ENCODE peak calls at places on chromosomes 16 and 17, in nine cellular contexts. P is foreskin fibroblast; Z is psoas muscle; E is CD8-positive, alpha-beta T cell; X is SK-N-SH; L is GM12878; B is fibroblast of pulmonary artery; Y is left ventricle myocardium inferior; K is brain microvascular endothelial cell. U is an unnamed sample.

GRCh38 chr16:89697616-89698331 is 3.7 kb downstream of the SPATA2L start:
- DNase-seq in P (no peak), Z (no peak), E (no peak), X (peak), L (no peak), B (no peak), Y (no peak), K (no peak), U (no peak)

GRCh38 chr17:63356275-63356905 is 89.7 kb downstream of the CYB561 start:
- DNase-seq in P (peak), Z (no peak), E (no peak), X (no peak), L (no peak), B (peak), Y (no peak), K (peak), U (no peak)

GRCh38 chr16:886802-887731 is 83.7 kb downstream of the LMF1 start:
- DNase-seq in P (no peak), Z (peak), E (no peak), X (no peak), L (no peak), B (no peak), Y (no peak), K (no peak), U (no peak)

GRCh38 chr17:6187836-6188235 is 117.7 kb downstream of the WSCD1 start:
- DNase-seq in P (no peak), Z (no peak), E (no peak), X (no peak), L (no peak), B (no peak), Y (no peak), K (no peak), U (no peak)

GRCh38 chr16:86048882-86049585 is 150.1 kb downstream of the IRF8 start:
- DNase-seq in P (no peak), Z (no peak), E (no peak), X (no peak), L (no peak), B (no peak), Y (no peak), K (no peak), U (no peak)

GRCh38 chr16:12544477-12545291 is 259.0 kb downstream of the CPPED1 start:
- DNase-seq in P (no peak), Z (no peak), E (no peak), X (no peak), L (no peak), B (no peak), Y (no peak), K (no peak), U (no peak)

GRCh38 chr16:86601356-86601755 is 23.0 kb downstream of the FOXL1 start:
- DNase-seq in P (no peak), Z (no peak), E (no peak), X (no peak), L (no peak), B (no peak), Y (no peak), K (no peak), U (no peak)

GRCh38 chr17:59785091-59785799 is 77.8 kb downstream of the VMP1 start:
- DNase-seq in P (no peak), Z (no peak), E (no peak), X (no peak), L (no peak), B (no peak), Y (no peak), K (no peak), U (no peak)

GRCh38 chr16:53642094-53642493 is 61.6 kb downstream of the RPGRIP1L start:
- DNase-seq in P (no peak), Z (no peak), E (no peak), X (no peak), L (no peak), B (no peak), Y (no peak), K (no peak), U (no peak)

GRCh38 chr16:15141586-15141985 is 47.5 kb upstream of the RRN3 start:
- DNase-seq in P (no peak), Z (no peak), E (no peak), X (peak), L (no peak), B (no peak), Y (no peak), K (no peak), U (no peak)

GRCh38 chr17:35088911-35089845 is 25.7 kb upstream of the RFFL start:
- DNase-seq in P (peak), Z (peak), E (peak), X (peak), L (no peak), B (peak), Y (peak), K (peak), U (peak)

GRCh38 chr17:75506134-75506533 is 9.2 kb downstream of the CASKIN2 start:
- DNase-seq in P (no peak), Z (no peak), E (no peak), X (no peak), L (no peak), B (no peak), Y (no peak), K (no peak), U (no peak)

GRCh38 chr17:44115585-44116415 is 7.6 kb downstream of the HDAC5 start:
- DNase-seq in P (no peak), Z (peak), E (no peak), X (peak), L (no peak), B (peak), Y (no peak), K (no peak), U (peak)

GRCh38 chr16:75810998-75811634 is 84.8 kb upstream of the CPHXL start:
- DNase-seq in P (no peak), Z (no peak), E (no peak), X (no peak), L (no peak), B (no peak), Y (no peak), K (no peak), U (no peak)

GRCh38 chr16:55508941-55509920 is at the start of gene LPCAT2:
- DNase-seq in P (peak), Z (peak), E (no peak), X (peak), L (no peak), B (peak), Y (peak), K (peak), U (peak)

GRCh38 chr17:79810138-79811027 is 13.5 kb upstream of the CBX8 start:
- DNase-seq in P (peak), Z (peak), E (peak), X (peak), L (no peak), B (peak), Y (peak), K (peak), U (peak)

GRCh38 chr17:8001976-8002645 is at the start of gene GUCY2D:
- DNase-seq in P (no peak), Z (no peak), E (no peak), X (no peak), L (no peak), B (no peak), Y (no peak), K (no peak), U (no peak)

GRCh38 chr17:50872710-50873424 is 6.7 kb upstream of the TOB1 start:
- DNase-seq in P (peak), Z (peak), E (no peak), X (no peak), L (no peak), B (peak), Y (no peak), K (no peak), U (no peak)

GRCh38 chr16:78496189-78496588 is 396.7 kb downstream of the WWOX start:
- DNase-seq in P (no peak), Z (no peak), E (no peak), X (no peak), L (no peak), B (no peak), Y (no peak), K (no peak), U (no peak)

GRCh38 chr17:1108810-1109605 is 70.8 kb downstream of the ABR start:
- DNase-seq in P (peak), Z (peak), E (peak), X (peak), L (no peak), B (peak), Y (peak), K (no peak), U (no peak)

GRCh38 chr17:64223931-64224657 is 39.0 kb downstream of the TEX2 start:
- DNase-seq in P (no peak), Z (no peak), E (no peak), X (no peak), L (no peak), B (no peak), Y (no peak), K (no peak), U (no peak)

GRCh38 chr17:47945529-47946508 is 4.4 kb downstream of the PNPO start:
- DNase-seq in P (no peak), Z (no peak), E (no peak), X (no peak), L (no peak), B (no peak), Y (no peak), K (no peak), U (no peak)

GRCh38 chr17:47946516-47946915 is 5.1 kb downstream of the PNPO start:
- DNase-seq in P (no peak), Z (no peak), E (no peak), X (no peak), L (no peak), B (no peak), Y (no peak), K (no peak), U (no peak)

GRCh38 chr17:47945080-47945479 is 3.7 kb downstream of the PNPO start:
- DNase-seq in P (no peak), Z (no peak), E (peak), X (no peak), L (no peak), B (peak), Y (no peak), K (no peak), U (no peak)

GRCh38 chr17:47948706-47949196 is 7.4 kb downstream of the PNPO start:
- DNase-seq in P (peak), Z (no peak), E (no peak), X (no peak), L (no peak), B (no peak), Y (no peak), K (no peak), U (no peak)

GRCh38 chr17:47946929-47947397 is 5.6 kb downstream of the PNPO start:
- DNase-seq in P (peak), Z (peak), E (peak), X (peak), L (no peak), B (peak), Y (peak), K (peak), U (peak)
- TF ChIP-seq CTCF in P (peak), Z (peak), E (peak), X (peak), L (peak), B (peak), Y (peak), K (peak), U (peak)

DNA sequence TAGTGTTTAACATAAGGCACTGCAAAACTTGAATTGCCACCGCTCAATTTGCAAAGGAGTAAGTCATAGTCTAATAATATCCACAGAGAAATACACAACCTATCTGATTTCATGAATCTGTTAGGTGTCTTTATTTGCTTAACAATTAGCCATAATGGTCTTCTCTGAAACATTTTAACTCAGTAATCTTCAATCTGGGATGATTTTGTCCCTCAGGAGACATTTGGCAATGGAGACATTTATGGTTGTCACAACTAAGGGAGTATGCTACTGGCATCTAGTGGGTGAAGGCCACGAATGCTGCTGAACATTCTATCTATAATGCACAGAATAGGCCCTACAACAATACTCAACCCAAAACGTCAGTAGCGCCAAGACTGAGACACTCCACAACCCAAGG is 4.3 kb downstream of the UBE2G1 start:
- DNase-seq in P (no peak), Z (no peak), E (no peak), X (no peak), L (no peak), B (peak), Y (no peak), K (no peak), U (no peak)
- TF ChIP-seq CTCF in P (no peak), Z (no peak), E (no peak), X (peak), L (peak), B (peak), Y (peak), K (peak), U (no peak)

DNA sequence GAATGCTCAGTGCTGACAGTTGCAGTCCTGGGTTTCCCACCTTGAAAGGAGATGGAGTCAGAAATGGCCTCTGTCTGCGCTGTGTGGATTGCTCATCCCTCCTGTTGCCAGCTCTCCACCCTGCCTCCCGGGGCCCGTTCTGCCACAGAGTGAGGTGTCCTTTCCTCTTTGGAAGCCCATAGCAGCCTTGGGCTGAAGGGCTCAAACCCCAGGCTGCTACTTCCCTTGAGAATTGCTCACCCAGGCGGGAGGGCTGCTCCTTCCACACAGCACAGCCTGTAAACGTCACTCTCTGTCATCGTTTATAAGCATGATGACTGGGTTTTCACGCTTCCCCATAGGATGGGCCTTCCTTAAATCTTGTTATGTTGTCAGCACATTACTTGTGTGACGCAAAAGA is 62.7 kb downstream of the FOXK2 start:
- DNase-seq in P (no peak), Z (no peak), E (no peak), X (no peak), L (no peak), B (no peak), Y (no peak), K (no peak), U (no peak)
- TF ChIP-seq CTCF in P (no peak), Z (no peak), E (no peak), X (no peak), L (no peak), B (no peak), Y (no peak), K (no peak), U (no peak)

GRCh38 chr16:84175351-84176081 is 11.3 kb downstream of the TAF1C start:
- DNase-seq in P (peak), Z (peak), E (peak), X (peak), L (peak), B (peak), Y (no peak), K (peak), U (peak)
- TF ChIP-seq CTCF in P (peak), Z (peak), E (peak), X (peak), L (peak), B (peak), Y (peak), K (peak), U (peak)

U was measured in progenitor cell of endocrine pancreas.